ENCODE peak calls at places on chromosome 14, in four cellular contexts. F is HEK293T, E is GM12878, I is K562. H is an unnamed sample.

GRCh38 chr14:28751467-28752058 is 15.0 kb upstream of the FOXG1 start:
- DNase-seq in F (peak; percentile 68), E (peak; percentile 7), I (peak; percentile 66), H (peak; percentile 81)

GRCh38 chr14:61558271-61558670 is 137.0 kb upstream of the HIF1A start:
- DNase-seq in F (peak; percentile 36), E (no peak), I (no peak), H (no peak)

GRCh38 chr14:26163761-26164160 is 434.1 kb downstream of the NOVA1 start:
- DNase-seq in F (peak; percentile 17), E (no peak), I (no peak), H (peak; percentile 28)

GRCh38 chr14:76311410-76311758 is 64.6 kb upstream of the ESRRB start:
- DNase-seq in F (no peak), E (no peak), I (no peak), H (no peak)

GRCh38 chr14:104343294-104343625 is 204.9 kb downstream of the KIF26A start:
- DNase-seq in F (no peak), E (no peak), I (no peak), H (no peak)

GRCh38 chr14:62957562-62957961 is 87.7 kb downstream of the KCNH5 start:
- DNase-seq in F (no peak), E (no peak), I (peak; percentile 1), H (no peak)

GRCh38 chr14:32010561-32011188 is 66.4 kb upstream of the ARHGAP5 start:
- DNase-seq in F (no peak), E (no peak), I (peak; percentile 49), H (peak; percentile 92)

GRCh38 chr14:75350505-75351060 is 72.0 kb downstream of the FOS start:
- DNase-seq in F (no peak), E (no peak), I (peak; percentile 35), H (no peak)

GRCh38 chr14:96080571-96080970 is 41.4 kb downstream of the C14orf132 start:
- DNase-seq in F (no peak), E (no peak), I (no peak), H (no peak)

GRCh38 chr14:72573725-72574426 is 320.0 kb downstream of the DPF3 start:
- DNase-seq in F (no peak), E (no peak), I (no peak), H (no peak)

GRCh38 chr14:104843442-104844305 is 21.4 kb upstream of the CEP170B start:
- DNase-seq in F (no peak), E (no peak), I (no peak), H (no peak)

GRCh38 chr14:103611215-103611614 is 17.8 kb upstream of the KLC1 start:
- DNase-seq in F (no peak), E (no peak), I (no peak), H (no peak)

DNA sequence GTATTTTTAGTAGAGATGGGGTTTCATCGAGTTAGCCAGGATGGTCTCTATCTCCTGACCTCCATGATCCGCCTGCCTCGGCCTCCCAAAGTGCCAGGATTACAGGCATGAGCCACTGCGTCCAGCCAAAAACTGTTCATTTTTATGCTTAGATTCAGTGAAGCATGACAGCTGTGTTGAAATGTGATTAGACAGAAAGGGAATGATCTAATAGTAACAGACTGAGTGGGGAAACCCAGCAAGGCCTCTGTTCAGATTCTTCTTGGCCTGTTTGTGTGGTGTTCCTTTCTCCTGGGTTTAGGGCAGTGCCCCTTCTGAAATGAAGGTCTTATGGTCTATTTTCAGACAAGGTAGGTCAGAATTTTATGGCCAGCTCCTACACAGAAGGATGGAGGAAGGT is 11.8 kb upstream of the ABCD4 start:
- DNase-seq in F (no peak), E (no peak), I (no peak), H (no peak)
- TF ChIP-seq FOXK2 in F (no peak), E (no peak), I (no peak), H (no peak)

GRCh38 chr14:24935796-24936195 is 114.2 kb downstream of the STXBP6 start:
- DNase-seq in F (no peak), E (no peak), I (no peak), H (no peak)
- TF ChIP-seq FOXK2 in F (no peak), E (no peak), I (no peak), H (no peak)

DNA sequence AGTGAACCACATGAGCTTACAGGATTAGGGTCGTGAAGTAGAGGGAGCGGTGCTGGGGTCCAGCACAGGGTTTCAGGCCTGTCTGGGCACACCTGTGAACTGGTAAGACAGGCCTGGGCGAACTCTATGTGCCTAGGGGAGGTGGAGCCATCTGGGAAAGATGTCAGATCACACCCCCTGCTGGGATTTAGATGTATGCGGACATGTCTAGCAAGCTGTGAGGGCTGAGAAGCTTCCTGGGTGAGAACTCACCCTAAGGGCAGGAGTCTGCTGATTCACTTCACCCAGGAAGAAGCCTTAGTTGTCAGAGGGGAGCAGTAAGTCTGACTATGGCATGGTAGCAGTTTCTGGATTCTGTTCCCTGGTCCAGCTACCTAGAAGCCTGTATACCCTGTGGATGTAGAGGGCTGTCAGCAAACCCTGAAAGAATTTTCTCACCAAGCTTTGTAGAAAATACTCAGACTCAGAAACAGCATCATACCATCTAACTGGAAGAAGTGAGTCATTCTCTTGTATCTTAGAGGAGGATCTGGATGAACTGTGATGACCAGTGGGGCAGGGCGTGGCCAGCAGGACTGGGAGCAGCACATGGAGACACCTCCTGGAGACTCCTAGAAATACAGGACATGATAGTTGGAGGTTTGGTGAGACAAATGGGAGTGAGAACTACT is 11.2 kb upstream of the PYGL start:
- DNase-seq in F (peak; percentile 72), E (no peak), I (peak; percentile 87), H (peak; percentile 82)
- TF ChIP-seq FOXK2 in F (no peak), E (no peak), I (peak; percentile 33), H (no peak)

GRCh38 chr14:64704145-64704742 is at the start of gene PLEKHG3:
- DNase-seq in F (peak; percentile 80), E (no peak), I (peak; percentile 9), H (peak; percentile 59)

GRCh38 chr14:64702493-64703392 is 1.5 kb upstream of the PLEKHG3 start:
- DNase-seq in F (no peak), E (no peak), I (no peak), H (no peak)

GRCh38 chr14:64704743-64705405 is 650 bp downstream of the PLEKHG3 start:
- DNase-seq in F (peak; percentile 39), E (no peak), I (no peak), H (no peak)

GRCh38 chr14:64701660-64702059 is 2.6 kb upstream of the PLEKHG3 start:
- DNase-seq in F (no peak), E (no peak), I (no peak), H (no peak)

DNA sequence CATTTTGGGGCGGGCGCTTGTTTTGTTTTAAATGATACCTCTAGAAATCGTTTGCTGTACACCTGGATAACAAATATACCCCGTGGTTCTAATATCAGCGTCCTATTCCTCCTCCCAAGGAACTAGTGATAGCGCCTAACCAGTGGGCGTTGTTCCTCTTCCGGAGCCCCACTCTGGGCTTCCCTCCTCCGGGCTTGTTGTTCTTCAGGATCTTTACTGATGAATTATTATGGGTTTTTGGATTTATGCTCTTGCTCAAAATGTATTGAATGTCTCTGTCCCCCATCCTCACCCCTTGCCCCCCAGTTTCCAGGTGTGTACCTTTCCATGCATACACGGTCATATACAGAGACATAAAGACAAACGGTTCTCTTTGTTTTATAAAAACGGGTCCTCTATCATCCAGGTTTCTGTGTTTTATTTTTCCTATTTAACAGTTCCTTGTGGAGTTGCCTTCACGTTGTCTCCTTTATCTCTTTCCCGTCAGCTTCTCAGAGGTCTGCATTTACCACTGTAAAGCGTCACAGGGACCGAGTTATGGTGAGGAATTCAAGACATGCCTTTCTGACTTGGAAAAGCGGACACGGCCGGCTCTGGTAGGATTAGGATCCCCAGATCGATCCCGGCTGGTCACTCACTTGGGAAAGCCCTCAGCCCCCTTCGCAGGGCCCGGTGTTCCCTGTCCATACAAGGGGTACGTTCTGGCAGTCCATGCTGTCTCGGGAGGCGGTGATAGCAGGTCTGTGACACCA is 655 bp upstream of the PLEKHG3 start:
- DNase-seq in F (no peak), E (no peak), I (no peak), H (no peak)
- TF ChIP-seq FOXK2 in F (no peak), E (no peak), I (no peak), H (no peak)

GRCh38 chr14:50823051-50823762 is 7.8 kb downstream of the NIN start:
- DNase-seq in F (no peak), E (peak; percentile 39), I (no peak), H (no peak)
- TF ChIP-seq FOXK2 in F (no peak), E (no peak), I (no peak), H (no peak)

DNA sequence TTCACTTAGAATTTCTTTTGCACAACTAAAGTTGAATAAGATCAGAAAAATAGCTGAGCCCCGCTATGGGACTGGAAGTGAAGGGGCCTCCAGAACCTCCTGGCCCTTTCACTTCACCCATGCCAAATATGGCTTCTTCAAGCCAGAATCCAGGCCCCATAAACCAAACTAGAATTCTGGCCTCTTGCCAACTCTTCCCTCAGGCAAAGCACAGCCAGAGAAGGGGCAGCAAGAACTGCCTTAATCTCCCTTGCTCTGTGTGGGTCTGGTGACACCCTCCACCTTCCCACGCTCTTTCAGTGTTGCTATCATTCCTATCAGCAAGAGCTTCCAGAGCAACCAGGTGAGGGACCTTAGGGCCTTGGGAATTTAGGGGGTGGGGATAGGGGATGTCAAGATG is 3.1 kb upstream of the PNMA1 start:
- DNase-seq in F (no peak), E (no peak), I (no peak), H (no peak)
- TF ChIP-seq FOXK2 in F (no peak), E (no peak), I (no peak), H (no peak)

GRCh38 chr14:100888789-100889315 is 14.7 kb downstream of the RTL1 start:
- DNase-seq in F (no peak), E (no peak), I (no peak), H (no peak)

GRCh38 chr14:100890044-100890443 is 13.5 kb downstream of the RTL1 start:
- DNase-seq in F (no peak), E (no peak), I (no peak), H (no peak)

GRCh38 chr14:100889641-100890040 is 13.9 kb downstream of the RTL1 start:
- DNase-seq in F (no peak), E (no peak), I (no peak), H (no peak)

GRCh38 chr14:100885196-100886030 is 18.1 kb downstream of the RTL1 start:
- DNase-seq in F (no peak), E (no peak), I (no peak), H (no peak)

GRCh38 chr14:100887728-100888335 is 15.7 kb downstream of the RTL1 start:
- DNase-seq in F (no peak), E (no peak), I (no peak), H (no peak)
- TF ChIP-seq FOXK2 in F (no peak), E (no peak), I (no peak), H (no peak)

GRCh38 chr14:77523109-77523508 is 24.5 kb upstream of the ISM2 start:
- DNase-seq in F (no peak), E (no peak), I (no peak), H (no peak)
- TF ChIP-seq FOXK2 in F (no peak), E (no peak), I (no peak), H (no peak)

DNA sequence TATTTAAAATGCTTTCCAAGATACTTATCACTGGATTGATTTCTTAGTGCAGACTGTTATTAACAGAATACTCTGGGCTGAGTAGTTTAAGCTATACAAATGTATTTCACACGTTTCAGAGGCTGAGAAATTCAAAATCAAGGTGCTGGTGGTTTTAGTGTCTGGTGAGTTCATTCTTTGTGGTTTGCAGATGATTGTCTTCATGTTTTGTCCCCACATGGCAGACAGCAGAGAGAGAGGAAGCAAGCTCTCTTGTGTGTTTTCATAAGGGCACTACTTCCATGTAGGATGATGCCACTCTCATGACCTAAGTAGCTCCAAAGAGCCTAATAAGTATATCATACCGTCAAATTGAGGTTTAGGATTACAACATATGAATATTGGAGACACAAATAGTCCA is 1348.9 kb upstream of the FLRT2 start:
- DNase-seq in F (no peak), E (no peak), I (no peak), H (no peak)
- TF ChIP-seq FOXK2 in F (no peak), E (no peak), I (no peak), H (no peak)

H was measured in HepG2.